ENCODE peak calls at places on chromosomes 13 and 19, in eight cellular contexts. B is neural progenitor cell, Q is GM23248, A is SK-N-SH, N is OCI-LY7, H is HCT116, J is hepatocyte, Z is GM23338. L is an unnamed sample. For H3K4me1, the result is how much of the 10 kb centered on the place peaks cover.

GRCh38 chr13:40026174-40026585 is 370.7 kb downstream of the COG6 start:
- DNase-seq in B (no peak), N (no peak), J (no peak), A (no peak), Z (no peak), Q (no peak), H (no peak), L (no peak)

GRCh38 chr13:37319041-37319443 is 213.6 kb upstream of the CSNK1A1L start:
- DNase-seq in N (no peak), H (no peak), B (no peak), J (no peak), Z (no peak), A (no peak), Q (no peak), L (no peak)

GRCh38 chr19:17654993-17655392 is 33.2 kb downstream of the UNC13A start:
- DNase-seq in J (no peak), B (no peak), H (peak), Q (no peak), A (peak), Z (peak), N (peak), L (peak)

GRCh38 chr13:85864963-85865530 is 65.8 kb upstream of the SLITRK6 start:
- DNase-seq in Q (peak), Z (peak), J (peak), A (peak), B (peak), H (peak), N (peak), L (peak)

GRCh38 chr19:10269333-10270179 is 1.4 kb upstream of the ICAM1 start:
- DNase-seq in B (peak), J (peak), Q (peak), A (peak), N (peak), Z (peak), H (peak), L (peak)

GRCh38 chr19:45881082-45881908 is 4.6 kb downstream of the IRF2BP1 start:
- DNase-seq in N (no peak), Q (no peak), J (peak), A (no peak), B (no peak), H (no peak), Z (no peak), L (no peak)

GRCh38 chr13:62320129-62320724 is 904.6 kb upstream of the PCDH20 start:
- DNase-seq in Z (peak), Q (peak), B (peak), J (peak), H (peak), N (peak), A (peak), L (peak)

GRCh38 chr13:21676611-21677021 is 5.7 kb downstream of the FGF9 start:
- DNase-seq in N (peak), A (peak), H (no peak), Q (no peak), J (peak), B (peak), Z (peak), L (no peak)

GRCh38 chr13:90238433-90238832 is 1109.1 kb upstream of the MIR17HG start:
- DNase-seq in N (no peak), A (no peak), B (peak), H (no peak), Z (peak), Q (no peak), J (no peak), L (peak)

DNA sequence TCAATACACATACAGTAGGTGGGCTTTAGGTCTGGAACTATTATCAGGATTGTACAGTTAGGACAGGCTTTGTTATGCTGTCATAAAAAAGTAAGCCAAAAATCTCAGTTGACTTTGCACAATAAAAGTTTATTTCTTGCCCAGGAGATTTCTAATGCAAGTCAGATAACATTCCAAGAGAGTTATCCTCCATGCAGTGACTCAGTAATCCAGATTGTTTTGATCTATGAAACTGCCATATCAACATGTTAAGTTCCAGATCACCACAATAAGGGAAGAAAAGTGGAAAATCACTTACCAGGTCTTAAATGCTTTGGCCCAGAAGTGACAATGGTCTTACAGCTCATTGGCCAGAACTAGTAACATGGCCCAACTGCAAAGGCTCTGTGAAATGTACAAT is 636.2 kb upstream of the KLF12 start:
- DNase-seq in H (no peak), J (no peak), B (no peak), Q (peak), Z (no peak), N (no peak), A (no peak), L (peak)
- TF ChIP-seq EZH2phosphoT487 in H (no peak), J (no peak), B (no peak), Q (no peak), Z (no peak), N (no peak), A (no peak), L (no peak)

DNA sequence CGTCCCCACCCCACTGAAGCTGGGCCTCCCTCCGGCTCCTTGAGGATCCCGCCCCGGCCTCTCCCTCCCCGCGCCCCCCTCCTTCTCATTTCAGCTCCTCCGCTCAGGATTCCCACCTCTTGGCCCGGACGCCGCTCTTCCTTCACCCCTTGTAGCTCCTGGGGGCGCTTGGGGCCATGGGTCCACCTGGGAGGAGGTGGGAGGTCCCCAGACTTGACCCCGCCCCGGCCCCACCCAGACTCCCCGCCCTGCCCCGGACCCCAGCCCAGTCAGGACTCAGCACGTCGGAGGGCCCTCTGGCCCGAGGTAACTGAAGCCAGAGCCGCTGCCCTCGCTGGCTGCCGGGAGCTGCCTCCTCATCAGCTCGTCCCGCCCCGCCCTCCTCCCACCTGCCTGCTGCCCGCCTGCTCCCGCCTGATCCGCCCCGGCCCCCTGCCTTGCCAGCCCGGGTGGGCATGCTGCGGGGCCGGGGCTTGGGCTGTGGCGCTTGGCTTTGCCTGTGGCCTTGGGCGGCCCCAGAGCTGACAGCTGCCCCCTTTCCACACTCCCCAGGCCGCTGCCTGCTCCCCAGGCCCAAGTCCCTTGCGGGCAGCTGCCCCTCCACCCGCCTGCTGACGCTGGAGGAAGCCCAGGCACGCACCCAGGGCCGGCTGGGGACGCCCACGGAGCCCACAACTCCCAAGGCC is 9.2 kb downstream of the ARHGAP33 start:
- DNase-seq in A (no peak), Z (peak), J (peak), N (no peak), H (no peak), B (peak), Q (no peak), L (no peak)
- H3K4me3 ChIP-seq in A (no peak), Z (peak), J (no peak), N (no peak), H (no peak), B (peak), Q (no peak), L (no peak)

DNA sequence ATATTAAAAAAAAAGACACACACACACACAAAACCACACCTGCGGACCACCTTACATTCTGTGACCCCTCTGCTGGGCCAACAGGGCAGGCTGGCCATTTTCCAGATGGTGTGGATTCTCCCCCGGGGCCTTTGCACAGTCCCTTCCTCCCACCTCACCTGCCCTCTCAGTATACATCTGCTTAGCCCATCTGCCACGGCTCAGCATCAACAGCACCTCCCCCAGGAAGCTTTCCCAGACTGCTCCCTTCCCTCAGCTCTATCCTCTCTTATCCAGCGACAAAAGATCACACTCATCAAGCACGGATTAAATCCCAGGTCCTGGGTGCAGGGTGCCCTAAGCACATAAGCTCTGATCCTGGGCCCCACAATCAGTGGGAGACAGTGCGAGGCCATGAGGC is 4.5 kb downstream of the ZNF787 start:
- DNase-seq in A (no peak), H (no peak), B (no peak), N (no peak), J (no peak), Q (no peak), Z (no peak), L (no peak)
- H3K4me1 ChIP-seq in A (under half), H (under half), B (under half), N (under half), J (under half), Q (under half), Z (under half), L (under half)

GRCh38 chr19:29715695-29716581 is 877 bp upstream of the C19orf12 start:
- DNase-seq in Z (peak), A (no peak), H (no peak), Q (peak), J (peak), B (no peak), N (peak), L (peak)
- TF ChIP-seq EZH2phosphoT487 in Z (no peak), A (no peak), H (no peak), Q (no peak), J (no peak), B (no peak), N (no peak), L (no peak)